ENCODE peak calls at places on chromosome 9, in ten cellular contexts. One of them, this sample, is unnamed. For H3K9me3, the result is how much of the 10 kb centered on the place peaks cover.

GRCh38 chr9:38186372-38187115 is 117.5 kb upstream of the SHB start:
- DNase-seq in heart right ventricle: no peak
- DNase-seq in astrocyte: no peak
- DNase-seq in uterus: no peak
- DNase-seq in hepatocyte: no peak
- DNase-seq in H9: no peak
- DNase-seq in GM23248: no peak
- DNase-seq in stomach: no peak
- DNase-seq in effector memory CD4-positive, alpha-beta T cell: no peak
- DNase-seq in T-helper 17 cell: no peak
- DNase-seq in this sample: no peak

GRCh38 chr9:96158909-96159575 is 142.9 kb downstream of the HSD17B3 start:
- DNase-seq in heart right ventricle: no peak
- DNase-seq in astrocyte: peak
- DNase-seq in uterus: no peak
- DNase-seq in hepatocyte: no peak
- DNase-seq in H9: no peak
- DNase-seq in GM23248: no peak
- DNase-seq in stomach: no peak
- DNase-seq in effector memory CD4-positive, alpha-beta T cell: no peak
- DNase-seq in T-helper 17 cell: no peak
- DNase-seq in this sample: no peak

GRCh38 chr9:27573699-27574265 is 501 bp upstream of the C9orf72 start:
- DNase-seq in heart right ventricle: peak
- DNase-seq in astrocyte: peak
- DNase-seq in uterus: peak
- DNase-seq in hepatocyte: peak
- DNase-seq in H9: peak
- DNase-seq in GM23248: peak
- DNase-seq in stomach: peak
- DNase-seq in effector memory CD4-positive, alpha-beta T cell: peak
- DNase-seq in T-helper 17 cell: peak
- DNase-seq in this sample: peak

GRCh38 chr9:111928342-111928720 is 31.7 kb downstream of the UGCG start:
- DNase-seq in heart right ventricle: no peak
- DNase-seq in astrocyte: peak
- DNase-seq in uterus: no peak
- DNase-seq in hepatocyte: no peak
- DNase-seq in H9: no peak
- DNase-seq in GM23248: peak
- DNase-seq in stomach: no peak
- DNase-seq in effector memory CD4-positive, alpha-beta T cell: no peak
- DNase-seq in T-helper 17 cell: no peak
- DNase-seq in this sample: no peak

GRCh38 chr9:105114956-105115728 is 129.3 kb upstream of the SLC44A1 start:
- DNase-seq in heart right ventricle: peak
- DNase-seq in astrocyte: peak
- DNase-seq in uterus: peak
- DNase-seq in hepatocyte: no peak
- DNase-seq in H9: no peak
- DNase-seq in GM23248: no peak
- DNase-seq in stomach: peak
- DNase-seq in effector memory CD4-positive, alpha-beta T cell: no peak
- DNase-seq in T-helper 17 cell: no peak
- DNase-seq in this sample: no peak

GRCh38 chr9:127982912-127983311 is 2.1 kb upstream of the EEIG1 start:
- DNase-seq in heart right ventricle: no peak
- DNase-seq in astrocyte: no peak
- DNase-seq in uterus: no peak
- DNase-seq in hepatocyte: no peak
- DNase-seq in H9: no peak
- DNase-seq in GM23248: no peak
- DNase-seq in stomach: no peak
- DNase-seq in effector memory CD4-positive, alpha-beta T cell: no peak
- DNase-seq in T-helper 17 cell: no peak
- DNase-seq in this sample: no peak

GRCh38 chr9:135334953-135335460 is 144.6 kb upstream of the PPP1R26 start:
- DNase-seq in heart right ventricle: no peak
- DNase-seq in astrocyte: no peak
- DNase-seq in uterus: no peak
- DNase-seq in hepatocyte: no peak
- DNase-seq in H9: no peak
- DNase-seq in GM23248: no peak
- DNase-seq in stomach: no peak
- DNase-seq in effector memory CD4-positive, alpha-beta T cell: no peak
- DNase-seq in T-helper 17 cell: no peak
- DNase-seq in this sample: no peak

GRCh38 chr9:130997925-130998595 is 10.9 kb upstream of the LAMC3 start:
- DNase-seq in heart right ventricle: peak
- DNase-seq in astrocyte: peak
- DNase-seq in uterus: no peak
- DNase-seq in hepatocyte: peak
- DNase-seq in H9: peak
- DNase-seq in GM23248: peak
- DNase-seq in stomach: peak
- DNase-seq in effector memory CD4-positive, alpha-beta T cell: no peak
- DNase-seq in T-helper 17 cell: no peak
- DNase-seq in this sample: no peak

GRCh38 chr9:19595003-19595402 is 186.2 kb downstream of the ACER2 start:
- DNase-seq in heart right ventricle: no peak
- DNase-seq in astrocyte: no peak
- DNase-seq in uterus: no peak
- DNase-seq in hepatocyte: no peak
- DNase-seq in H9: no peak
- DNase-seq in GM23248: no peak
- DNase-seq in stomach: no peak
- DNase-seq in effector memory CD4-positive, alpha-beta T cell: no peak
- DNase-seq in T-helper 17 cell: no peak
- DNase-seq in this sample: no peak

GRCh38 chr9:27059907-27060306 is 49.1 kb upstream of the TEK start:
- DNase-seq in heart right ventricle: no peak
- DNase-seq in astrocyte: no peak
- DNase-seq in uterus: no peak
- DNase-seq in hepatocyte: no peak
- DNase-seq in H9: no peak
- DNase-seq in GM23248: no peak
- DNase-seq in stomach: no peak
- DNase-seq in effector memory CD4-positive, alpha-beta T cell: no peak
- DNase-seq in T-helper 17 cell: no peak
- DNase-seq in this sample: no peak

GRCh38 chr9:114112778-114113585 is 13.9 kb upstream of the KIF12 start:
- DNase-seq in heart right ventricle: peak
- DNase-seq in astrocyte: peak
- DNase-seq in uterus: peak
- DNase-seq in hepatocyte: peak
- DNase-seq in H9: no peak
- DNase-seq in GM23248: peak
- DNase-seq in stomach: peak
- DNase-seq in effector memory CD4-positive, alpha-beta T cell: no peak
- DNase-seq in T-helper 17 cell: no peak
- DNase-seq in this sample: no peak

GRCh38 chr9:130235558-130236435 is 29.8 kb upstream of the HMCN2 start:
- DNase-seq in heart right ventricle: peak
- DNase-seq in astrocyte: no peak
- DNase-seq in uterus: peak
- DNase-seq in hepatocyte: peak
- DNase-seq in H9: peak
- DNase-seq in GM23248: peak
- DNase-seq in stomach: peak
- DNase-seq in effector memory CD4-positive, alpha-beta T cell: peak
- DNase-seq in T-helper 17 cell: peak
- DNase-seq in this sample: peak

GRCh38 chr9:20315672-20316071 is 306.6 kb downstream of the MLLT3 start:
- DNase-seq in heart right ventricle: no peak
- DNase-seq in astrocyte: peak
- DNase-seq in uterus: no peak
- DNase-seq in hepatocyte: peak
- DNase-seq in H9: no peak
- DNase-seq in GM23248: peak
- DNase-seq in stomach: no peak
- DNase-seq in effector memory CD4-positive, alpha-beta T cell: no peak
- DNase-seq in T-helper 17 cell: no peak
- DNase-seq in this sample: no peak

DNA sequence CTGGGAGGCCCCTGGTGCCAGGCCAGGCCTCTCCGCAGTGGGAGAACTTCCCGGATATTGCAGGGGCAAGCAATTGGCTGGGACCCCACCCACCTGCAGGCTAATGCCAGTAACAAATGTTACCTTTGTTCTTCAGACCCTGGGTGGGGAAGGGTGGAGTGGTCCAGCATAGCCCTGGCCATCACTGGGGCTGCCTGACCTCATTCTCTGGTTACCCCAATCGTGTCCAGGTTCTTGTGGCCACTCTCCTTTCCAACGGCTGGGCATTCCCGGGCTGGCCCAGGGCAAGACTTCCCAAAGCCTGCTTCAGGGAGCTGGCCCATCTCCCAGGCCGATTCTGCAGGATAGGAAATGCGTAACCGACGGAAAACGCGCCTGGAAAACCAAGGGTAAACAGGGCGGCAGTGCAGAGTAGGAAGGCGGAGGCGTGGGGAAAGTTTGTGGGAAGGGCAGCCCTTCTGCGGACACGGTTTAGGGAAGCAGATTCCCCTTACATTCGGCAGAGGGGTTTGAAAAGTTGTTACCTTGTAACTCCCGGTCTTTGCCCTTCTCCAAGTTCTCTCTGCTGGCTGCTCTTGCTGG is 3.6 kb downstream of the NRARP start:
- DNase-seq in heart right ventricle: peak
- DNase-seq in astrocyte: peak
- DNase-seq in uterus: no peak
- DNase-seq in hepatocyte: no peak
- DNase-seq in H9: peak
- DNase-seq in GM23248: peak
- DNase-seq in stomach: peak
- DNase-seq in effector memory CD4-positive, alpha-beta T cell: no peak
- DNase-seq in T-helper 17 cell: no peak
- DNase-seq in this sample: no peak
- H3K9me3 ChIP-seq in heart right ventricle: under half
- H3K9me3 ChIP-seq in astrocyte: under half
- H3K9me3 ChIP-seq in uterus: under half
- H3K9me3 ChIP-seq in hepatocyte: under half
- H3K9me3 ChIP-seq in H9: under half
- H3K9me3 ChIP-seq in GM23248: under half
- H3K9me3 ChIP-seq in stomach: under half
- H3K9me3 ChIP-seq in effector memory CD4-positive, alpha-beta T cell: under half
- H3K9me3 ChIP-seq in T-helper 17 cell: under half
- H3K9me3 ChIP-seq in this sample: under half

GRCh38 chr9:79430599-79430998 is 141.2 kb upstream of the TLE4 start:
- DNase-seq in heart right ventricle: no peak
- DNase-seq in astrocyte: peak
- DNase-seq in uterus: no peak
- DNase-seq in hepatocyte: no peak
- DNase-seq in H9: no peak
- DNase-seq in GM23248: no peak
- DNase-seq in stomach: no peak
- DNase-seq in effector memory CD4-positive, alpha-beta T cell: no peak
- DNase-seq in T-helper 17 cell: no peak
- DNase-seq in this sample: no peak

GRCh38 chr9:79428422-79428821 is 143.3 kb upstream of the TLE4 start:
- DNase-seq in heart right ventricle: no peak
- DNase-seq in astrocyte: no peak
- DNase-seq in uterus: no peak
- DNase-seq in hepatocyte: no peak
- DNase-seq in H9: no peak
- DNase-seq in GM23248: no peak
- DNase-seq in stomach: no peak
- DNase-seq in effector memory CD4-positive, alpha-beta T cell: no peak
- DNase-seq in T-helper 17 cell: no peak
- DNase-seq in this sample: no peak

GRCh38 chr9:79431019-79431679 is 140.6 kb upstream of the TLE4 start:
- DNase-seq in heart right ventricle: no peak
- DNase-seq in astrocyte: peak
- DNase-seq in uterus: no peak
- DNase-seq in hepatocyte: no peak
- DNase-seq in H9: no peak
- DNase-seq in GM23248: peak
- DNase-seq in stomach: no peak
- DNase-seq in effector memory CD4-positive, alpha-beta T cell: no peak
- DNase-seq in T-helper 17 cell: no peak
- DNase-seq in this sample: no peak

DNA sequence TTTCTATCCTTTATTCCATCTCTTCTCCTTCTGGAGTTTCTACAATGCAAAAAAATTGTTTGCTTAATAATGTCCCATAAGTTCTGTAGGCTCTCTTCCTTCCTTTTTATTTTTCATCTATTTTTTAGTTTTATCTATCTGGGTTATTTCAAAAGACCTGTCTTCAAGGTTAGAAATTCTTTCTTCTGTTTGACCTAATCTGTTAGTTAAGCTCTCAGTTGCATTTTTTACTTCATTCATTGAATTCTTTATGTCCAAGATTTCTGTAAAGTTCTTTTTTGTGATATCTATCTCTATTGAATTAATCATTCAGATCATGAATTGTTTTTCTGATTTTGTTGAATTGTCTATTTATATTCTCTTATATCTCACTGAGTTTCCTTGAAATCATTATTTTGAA is 145.9 kb upstream of the TLE4 start:
- DNase-seq in heart right ventricle: no peak
- DNase-seq in astrocyte: no peak
- DNase-seq in uterus: no peak
- DNase-seq in hepatocyte: no peak
- DNase-seq in H9: no peak
- DNase-seq in GM23248: no peak
- DNase-seq in stomach: no peak
- DNase-seq in effector memory CD4-positive, alpha-beta T cell: no peak
- DNase-seq in T-helper 17 cell: no peak
- DNase-seq in this sample: no peak
- H3K9me3 ChIP-seq in heart right ventricle: under half
- H3K9me3 ChIP-seq in astrocyte: under half
- H3K9me3 ChIP-seq in uterus: under half
- H3K9me3 ChIP-seq in hepatocyte: under half
- H3K9me3 ChIP-seq in H9: under half
- H3K9me3 ChIP-seq in GM23248: under half
- H3K9me3 ChIP-seq in stomach: under half
- H3K9me3 ChIP-seq in effector memory CD4-positive, alpha-beta T cell: under half
- H3K9me3 ChIP-seq in T-helper 17 cell: under half
- H3K9me3 ChIP-seq in this sample: under half

GRCh38 chr9:40925149-40925548 is 203.3 kb downstream of the FOXD4L6 start:
- DNase-seq in heart right ventricle: no peak
- DNase-seq in astrocyte: no peak
- DNase-seq in uterus: no peak
- DNase-seq in hepatocyte: no peak
- DNase-seq in H9: no peak
- DNase-seq in GM23248: no peak
- DNase-seq in stomach: no peak
- DNase-seq in effector memory CD4-positive, alpha-beta T cell: no peak
- DNase-seq in T-helper 17 cell: no peak
- DNase-seq in this sample: no peak
- H3K9me3 ChIP-seq in heart right ventricle: half or more
- H3K9me3 ChIP-seq in astrocyte: under half
- H3K9me3 ChIP-seq in uterus: under half
- H3K9me3 ChIP-seq in hepatocyte: under half
- H3K9me3 ChIP-seq in H9: half or more
- H3K9me3 ChIP-seq in GM23248: under half
- H3K9me3 ChIP-seq in stomach: half or more
- H3K9me3 ChIP-seq in effector memory CD4-positive, alpha-beta T cell: half or more
- H3K9me3 ChIP-seq in T-helper 17 cell: under half
- H3K9me3 ChIP-seq in this sample: half or more

DNA sequence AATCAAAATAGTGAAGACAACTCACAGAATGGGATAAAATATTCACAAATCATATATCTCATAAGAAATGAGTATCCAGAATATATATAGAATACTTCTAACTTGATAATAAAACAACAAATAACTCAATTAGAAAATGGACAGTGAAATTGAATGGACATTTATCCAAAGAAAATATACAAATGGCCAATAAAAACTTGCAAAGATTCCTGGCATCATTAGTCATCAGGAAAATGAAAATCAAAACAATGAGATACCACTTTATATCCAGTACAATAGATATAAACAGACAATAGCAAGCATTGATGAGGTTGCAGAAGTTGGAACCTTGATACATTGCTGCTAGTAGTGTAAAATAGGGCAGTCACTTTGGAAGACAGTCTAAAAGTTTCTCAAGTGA is 12.8 kb upstream of the TLR4 start:
- DNase-seq in heart right ventricle: no peak
- DNase-seq in astrocyte: no peak
- DNase-seq in uterus: no peak
- DNase-seq in hepatocyte: no peak
- DNase-seq in H9: no peak
- DNase-seq in GM23248: no peak
- DNase-seq in stomach: no peak
- DNase-seq in effector memory CD4-positive, alpha-beta T cell: no peak
- DNase-seq in T-helper 17 cell: no peak
- DNase-seq in this sample: no peak
- H3K9me3 ChIP-seq in heart right ventricle: under half
- H3K9me3 ChIP-seq in astrocyte: under half
- H3K9me3 ChIP-seq in uterus: under half
- H3K9me3 ChIP-seq in hepatocyte: under half
- H3K9me3 ChIP-seq in H9: under half
- H3K9me3 ChIP-seq in GM23248: under half
- H3K9me3 ChIP-seq in stomach: under half
- H3K9me3 ChIP-seq in effector memory CD4-positive, alpha-beta T cell: under half
- H3K9me3 ChIP-seq in T-helper 17 cell: under half
- H3K9me3 ChIP-seq in this sample: under half